ENCODE peak calls at places on chromosomes 12 and 14, in five cellular contexts. B, F, I, D and G are unnamed samples.

GRCh38 chr14:104657114-104657524 is 32.3 kb upstream of the INF2 start:
- DNase-seq in F (no peak), I (no peak), D (no peak), B (no peak), G (no peak)

GRCh38 chr14:78933948-78934524 is 763.9 kb downstream of the NRXN3 start:
- DNase-seq in B (no peak), D (no peak), I (peak; percentile 25), F (peak; percentile 19), G (no peak)

GRCh38 chr14:28742171-28742846 is 24.3 kb upstream of the FOXG1 start:
- DNase-seq in I (no peak), D (no peak), B (no peak), F (no peak), G (no peak)

GRCh38 chr12:61546296-61546695 is 713.9 kb upstream of the USP15 start:
- DNase-seq in F (no peak), B (no peak), I (no peak), D (no peak), G (no peak)

GRCh38 chr14:53893374-53893773 is 63.3 kb downstream of the BMP4 start:
- DNase-seq in D (no peak), I (no peak), F (no peak), B (no peak), G (no peak)

GRCh38 chr12:56634242-56634836 is 4.2 kb upstream of the BAZ2A start:
- DNase-seq in B (no peak), F (peak; percentile 31), I (no peak), D (no peak), G (peak; percentile 37)

GRCh38 chr12:80233926-80234325 is 134.6 kb downstream of the OTOGL start:
- DNase-seq in D (no peak), F (no peak), B (no peak), I (no peak), G (no peak)

GRCh38 chr14:101369916-101370592 is 191.2 kb upstream of the DIO3 start:
- DNase-seq in I (no peak), D (no peak), B (no peak), F (no peak), G (no peak)

GRCh38 chr12:1761857-1762256 is 58.5 kb upstream of the LRTM2 start:
- DNase-seq in I (no peak), D (no peak), F (no peak), B (no peak), G (no peak)

GRCh38 chr12:56581418-56582145 is 48.5 kb downstream of the BAZ2A start:
- DNase-seq in D (no peak), B (no peak), I (peak; percentile 28), F (no peak), G (no peak)

GRCh38 chr14:96598332-96598928 is 96.2 kb downstream of the PAPOLA start:
- DNase-seq in I (no peak), D (no peak), B (no peak), F (no peak), G (no peak)

GRCh38 chr12:104177663-104178501 is 37.7 kb upstream of the TXNRD1 start:
- DNase-seq in B (no peak), I (peak; percentile 95), D (peak; percentile 96), F (no peak), G (no peak)

GRCh38 chr12:3313655-3314305 is 177.2 kb upstream of the PRMT8 start:
- DNase-seq in B (no peak), I (peak; percentile 28), F (peak; percentile 50), D (no peak), G (no peak)

GRCh38 chr12:120220838-120221575 is 20.1 kb upstream of the RPLP0 start:
- DNase-seq in I (no peak), F (no peak), D (no peak), B (no peak), G (no peak)

GRCh38 chr12:57740656-57741412 is 2.3 kb upstream of the AGAP2 start:
- DNase-seq in F (peak; percentile 53), I (no peak), D (no peak), B (peak; percentile 60), G (no peak)

GRCh38 chr14:76968621-76969063 is 59.9 kb downstream of the IRF2BPL start:
- DNase-seq in B (no peak), F (no peak), I (no peak), D (no peak), G (no peak)

GRCh38 chr12:74424778-74425177 is 112.9 kb upstream of the ATXN7L3B start:
- DNase-seq in D (no peak), I (no peak), B (no peak), F (no peak), G (no peak)

GRCh38 chr12:5138845-5139244 is 95.2 kb downstream of the KCNA5 start:
- DNase-seq in I (peak; percentile 53), B (no peak), D (no peak), F (no peak), G (no peak)

GRCh38 chr14:64867182-64867581 is 12.5 kb downstream of the SPTB start:
- DNase-seq in B (no peak), F (no peak), D (no peak), I (no peak), G (no peak)

GRCh38 chr14:91496790-91497189 is 13.3 kb downstream of the PPP4R3A start:
- DNase-seq in F (no peak), D (no peak), B (no peak), I (no peak), G (no peak)

GRCh38 chr14:103097994-103098957 is 3.8 kb downstream of the EXOC3L4 start:
- DNase-seq in B (no peak), F (no peak), I (no peak), D (no peak), G (no peak)

GRCh38 chr12:108066583-108067234 is 62.4 kb upstream of the WSCD2 start:
- DNase-seq in D (no peak), B (no peak), F (no peak), I (no peak), G (no peak)

GRCh38 chr14:23548351-23549318 is 2.9 kb downstream of the ZFHX2 start:
- DNase-seq in D (no peak), F (no peak), I (peak; percentile 45), B (no peak), G (no peak)

GRCh38 chr14:22007278-22008097 is 333.9 kb upstream of the OR4E1 start:
- DNase-seq in I (no peak), F (no peak), B (no peak), D (no peak), G (no peak)

GRCh38 chr12:93563807-93564538 is 8.5 kb upstream of the SOCS2 start:
- DNase-seq in I (peak; percentile 21), F (peak; percentile 11), D (no peak), B (no peak), G (no peak)

GRCh38 chr12:71546322-71546861 is 106.8 kb downstream of the LGR5 start:
- DNase-seq in F (no peak), B (no peak), I (no peak), D (no peak), G (no peak)

GRCh38 chr12:127143020-127143419 is 1124.0 kb upstream of the TMEM132C start:
- DNase-seq in B (no peak), I (no peak), D (no peak), F (no peak), G (no peak)

GRCh38 chr12:14394317-14395058 is 29.0 kb downstream of the ATF7IP start:
- DNase-seq in B (no peak), D (no peak), F (peak; percentile 14), I (peak; percentile 76), G (no peak)

GRCh38 chr12:94147991-94148840 is at the start of gene PLXNC1:
- DNase-seq in B (peak; percentile 46), I (no peak), D (no peak), F (peak; percentile 47), G (no peak)